ENCODE peak calls at places on chromosomes 4 and X, in five cellular contexts. One of them, this sample, is unnamed.

GRCh38 chr4:137755033-137755471 is 222.8 kb upstream of the PCDH18 start:
- DNase-seq in HepG2: no peak
- DNase-seq in tibial nerve: no peak
- DNase-seq in Peyer's patch: no peak
- DNase-seq in ovary: no peak
- DNase-seq in this sample: no peak

GRCh38 chr4:128553665-128554515 is 255.6 kb upstream of the JADE1 start:
- DNase-seq in ovary: no peak
- DNase-seq in tibial nerve: no peak
- DNase-seq in Peyer's patch: no peak
- DNase-seq in HepG2: no peak
- DNase-seq in this sample: no peak

GRCh38 chr4:4853371-4853823 is 6.1 kb upstream of the MSX1 start:
- DNase-seq in HepG2: no peak
- DNase-seq in ovary: no peak
- DNase-seq in Peyer's patch: no peak
- DNase-seq in tibial nerve: no peak
- DNase-seq in this sample: no peak

GRCh38 chr4:113575391-113575790 is 186.1 kb downstream of the CAMK2D start:
- DNase-seq in tibial nerve: no peak
- DNase-seq in ovary: no peak
- DNase-seq in Peyer's patch: no peak
- DNase-seq in HepG2: no peak
- DNase-seq in this sample: no peak

GRCh38 chr4:72084587-72085011 is 52.8 kb downstream of the NPFFR2 start:
- DNase-seq in HepG2: no peak
- DNase-seq in Peyer's patch: no peak
- DNase-seq in tibial nerve: no peak
- DNase-seq in ovary: no peak
- DNase-seq in this sample: no peak

GRCh38 chrX:51802917-51803688 is 59.9 kb downstream of the GSPT2 start:
- DNase-seq in HepG2: peak; percentile 1
- DNase-seq in tibial nerve: no peak
- DNase-seq in ovary: peak; percentile 46
- DNase-seq in Peyer's patch: peak; percentile 65
- DNase-seq in this sample: peak; percentile 53

GRCh38 chr4:845233-845835 is 19.4 kb upstream of the CPLX1 start:
- DNase-seq in HepG2: no peak
- DNase-seq in tibial nerve: no peak
- DNase-seq in ovary: no peak
- DNase-seq in Peyer's patch: no peak
- DNase-seq in this sample: no peak

GRCh38 chr4:180527993-180528392 is 1715.2 kb upstream of the TENM3 start:
- DNase-seq in ovary: no peak
- DNase-seq in tibial nerve: no peak
- DNase-seq in Peyer's patch: no peak
- DNase-seq in HepG2: no peak
- DNase-seq in this sample: no peak

GRCh38 chrX:45758738-45759397 is 558.2 kb upstream of the DIPK2B start:
- DNase-seq in Peyer's patch: peak; percentile 59
- DNase-seq in HepG2: no peak
- DNase-seq in tibial nerve: no peak
- DNase-seq in ovary: no peak
- DNase-seq in this sample: no peak

GRCh38 chr4:27005512-27006246 is 145.0 kb downstream of the STIM2 start:
- DNase-seq in Peyer's patch: no peak
- DNase-seq in tibial nerve: no peak
- DNase-seq in ovary: no peak
- DNase-seq in HepG2: no peak
- DNase-seq in this sample: no peak

GRCh38 chr4:139144161-139144859 is 32.7 kb downstream of the ELF2 start:
- DNase-seq in ovary: peak; percentile 40
- DNase-seq in tibial nerve: peak; percentile 27
- DNase-seq in Peyer's patch: no peak
- DNase-seq in HepG2: no peak
- DNase-seq in this sample: peak; percentile 67

GRCh38 chrX:52574416-52575275 is 57.8 kb upstream of the XAGE1B start:
- DNase-seq in tibial nerve: no peak
- DNase-seq in Peyer's patch: no peak
- DNase-seq in ovary: no peak
- DNase-seq in HepG2: peak; percentile 39
- DNase-seq in this sample: no peak

GRCh38 chrX:47540754-47541538 is 20.1 kb upstream of the ARAF start:
- DNase-seq in Peyer's patch: no peak
- DNase-seq in HepG2: peak; percentile 81
- DNase-seq in ovary: peak; percentile 72
- DNase-seq in tibial nerve: peak; percentile 48
- DNase-seq in this sample: peak; percentile 80

GRCh38 chr4:4969298-4969697 is 50.0 kb downstream of the CYTL1 start:
- DNase-seq in ovary: no peak
- DNase-seq in HepG2: no peak
- DNase-seq in Peyer's patch: no peak
- DNase-seq in tibial nerve: peak; percentile 54
- DNase-seq in this sample: no peak

GRCh38 chr4:163048447-163048846 is 118.2 kb downstream of the NAF1 start:
- DNase-seq in Peyer's patch: no peak
- DNase-seq in tibial nerve: no peak
- DNase-seq in HepG2: peak; percentile 21
- DNase-seq in ovary: no peak
- DNase-seq in this sample: no peak

GRCh38 chr4:14221176-14221575 is 593.7 kb upstream of the BOD1L1 start:
- DNase-seq in HepG2: no peak
- DNase-seq in tibial nerve: no peak
- DNase-seq in ovary: no peak
- DNase-seq in Peyer's patch: no peak
- DNase-seq in this sample: no peak

GRCh38 chrX:117957128-117957527 is 159.5 kb downstream of the KLHL13 start:
- DNase-seq in tibial nerve: no peak
- DNase-seq in HepG2: no peak
- DNase-seq in Peyer's patch: no peak
- DNase-seq in ovary: no peak
- DNase-seq in this sample: no peak

GRCh38 chrX:65300104-65300809 is 234.3 kb downstream of the LAS1L start:
- DNase-seq in tibial nerve: no peak
- DNase-seq in HepG2: peak; percentile 0
- DNase-seq in ovary: no peak
- DNase-seq in Peyer's patch: no peak
- DNase-seq in this sample: no peak

GRCh38 chr4:108700358-108700757 is 50.0 kb downstream of the OSTC start:
- DNase-seq in Peyer's patch: no peak
- DNase-seq in HepG2: no peak
- DNase-seq in ovary: no peak
- DNase-seq in tibial nerve: no peak
- DNase-seq in this sample: no peak

GRCh38 chr4:128249787-128250668 is 37.6 kb downstream of the PGRMC2 start:
- DNase-seq in tibial nerve: no peak
- DNase-seq in Peyer's patch: no peak
- DNase-seq in HepG2: no peak
- DNase-seq in ovary: no peak
- DNase-seq in this sample: no peak

GRCh38 chrX:129522184-129523059 is 868 bp downstream of the SMARCA1 start:
- DNase-seq in Peyer's patch: no peak
- DNase-seq in ovary: peak; percentile 75
- DNase-seq in HepG2: peak; percentile 64
- DNase-seq in tibial nerve: peak; percentile 24
- DNase-seq in this sample: peak; percentile 41

GRCh38 chr4:64250488-64250887 is 158.8 kb downstream of the TECRL start:
- DNase-seq in ovary: no peak
- DNase-seq in tibial nerve: no peak
- DNase-seq in HepG2: no peak
- DNase-seq in Peyer's patch: no peak
- DNase-seq in this sample: no peak

GRCh38 chr4:25861951-25862410 is 807 bp downstream of the SEL1L3 start:
- DNase-seq in ovary: peak; percentile 39
- DNase-seq in Peyer's patch: peak; percentile 50
- DNase-seq in tibial nerve: no peak
- DNase-seq in HepG2: no peak
- DNase-seq in this sample: no peak

GRCh38 chrX:66012094-66012534 is 27.8 kb downstream of the VSIG4 start:
- DNase-seq in HepG2: no peak
- DNase-seq in ovary: no peak
- DNase-seq in tibial nerve: no peak
- DNase-seq in Peyer's patch: peak; percentile 47
- DNase-seq in this sample: no peak

GRCh38 chr4:168600796-168601583 is 104.1 kb downstream of the PALLD start:
- DNase-seq in Peyer's patch: no peak
- DNase-seq in HepG2: no peak
- DNase-seq in ovary: no peak
- DNase-seq in tibial nerve: no peak
- DNase-seq in this sample: no peak

GRCh38 chr4:111362891-111363290 is 740.0 kb upstream of the PITX2 start:
- DNase-seq in HepG2: no peak
- DNase-seq in ovary: no peak
- DNase-seq in tibial nerve: peak; percentile 41
- DNase-seq in Peyer's patch: no peak
- DNase-seq in this sample: peak; percentile 28

GRCh38 chr4:2251073-2251794 is 9.3 kb upstream of the HAUS3 start:
- DNase-seq in ovary: no peak
- DNase-seq in HepG2: no peak
- DNase-seq in tibial nerve: peak; percentile 8
- DNase-seq in Peyer's patch: peak; percentile 6
- DNase-seq in this sample: no peak

GRCh38 chrX:68462653-68463052 is 29.4 kb upstream of the OPHN1 start:
- DNase-seq in Peyer's patch: no peak
- DNase-seq in tibial nerve: no peak
- DNase-seq in HepG2: no peak
- DNase-seq in ovary: no peak
- DNase-seq in this sample: no peak

GRCh38 chrX:130413415-130413814 is 11.6 kb downstream of the RBMX2 start:
- DNase-seq in Peyer's patch: no peak
- DNase-seq in tibial nerve: no peak
- DNase-seq in HepG2: no peak
- DNase-seq in ovary: no peak
- DNase-seq in this sample: no peak

GRCh38 chr4:186604124-186604627 is 48.8 kb upstream of the MTNR1A start:
- DNase-seq in tibial nerve: no peak
- DNase-seq in Peyer's patch: no peak
- DNase-seq in ovary: no peak
- DNase-seq in HepG2: peak; percentile 59
- DNase-seq in this sample: no peak

GRCh38 chr4:11487876-11488545 is 59.3 kb upstream of the HS3ST1 start:
- DNase-seq in ovary: no peak
- DNase-seq in Peyer's patch: no peak
- DNase-seq in tibial nerve: no peak
- DNase-seq in HepG2: no peak
- DNase-seq in this sample: no peak

GRCh38 chr4:151436093-151436518 is 27.1 kb downstream of the FHIP1A start:
- DNase-seq in Peyer's patch: no peak
- DNase-seq in HepG2: no peak
- DNase-seq in ovary: no peak
- DNase-seq in tibial nerve: no peak
- DNase-seq in this sample: no peak

GRCh38 chr4:38170380-38170779 is 210.2 kb downstream of the PTTG2 start:
- DNase-seq in ovary: no peak
- DNase-seq in tibial nerve: no peak
- DNase-seq in Peyer's patch: no peak
- DNase-seq in HepG2: peak; percentile 43
- DNase-seq in this sample: no peak

GRCh38 chrX:68719181-68719903 is 71.9 kb downstream of the STARD8 start:
- DNase-seq in ovary: no peak
- DNase-seq in tibial nerve: no peak
- DNase-seq in Peyer's patch: no peak
- DNase-seq in HepG2: no peak
- DNase-seq in this sample: no peak

GRCh38 chr4:8534129-8534528 is 46.1 kb upstream of the GPR78 start:
- DNase-seq in Peyer's patch: no peak
- DNase-seq in HepG2: no peak
- DNase-seq in ovary: peak; percentile 33
- DNase-seq in tibial nerve: no peak
- DNase-seq in this sample: no peak

GRCh38 chr4:98851806-98852205 is 77.1 kb downstream of the EIF4E start:
- DNase-seq in Peyer's patch: no peak
- DNase-seq in ovary: no peak
- DNase-seq in HepG2: no peak
- DNase-seq in tibial nerve: no peak
- DNase-seq in this sample: no peak

GRCh38 chr4:61041527-61041926 is 158.6 kb upstream of the ADGRL3 start:
- DNase-seq in Peyer's patch: no peak
- DNase-seq in HepG2: no peak
- DNase-seq in tibial nerve: no peak
- DNase-seq in ovary: no peak
- DNase-seq in this sample: no peak
- TF ChIP-seq POLR2A in Peyer's patch: no peak
- TF ChIP-seq POLR2A in HepG2: no peak
- TF ChIP-seq POLR2A in tibial nerve: no peak
- TF ChIP-seq POLR2A in ovary: no peak
- TF ChIP-seq POLR2A in this sample: no peak

GRCh38 chrX:107744868-107745267 is 30.7 kb downstream of the TSC22D3 start:
- DNase-seq in tibial nerve: no peak
- DNase-seq in ovary: no peak
- DNase-seq in Peyer's patch: no peak
- DNase-seq in HepG2: no peak
- DNase-seq in this sample: no peak
- H3K27me3 ChIP-seq in tibial nerve: peaks cover 10% of the 10 kb centered on the region
- H3K27me3 ChIP-seq in ovary: no peaks in the 10 kb centered on the region
- H3K27me3 ChIP-seq in Peyer's patch: no peaks in the 10 kb centered on the region
- H3K27me3 ChIP-seq in HepG2: no peaks in the 10 kb centered on the region
- H3K27me3 ChIP-seq in this sample: peaks cover 19% of the 10 kb centered on the region

GRCh38 chrX:139902559-139902958 is 30.3 kb downstream of the ATP11C start:
- DNase-seq in ovary: no peak
- DNase-seq in tibial nerve: no peak
- DNase-seq in Peyer's patch: no peak
- DNase-seq in HepG2: no peak
- DNase-seq in this sample: no peak

GRCh38 chrX:139903229-139903628 is 29.6 kb downstream of the ATP11C start:
- DNase-seq in Peyer's patch: no peak
- DNase-seq in tibial nerve: no peak
- DNase-seq in ovary: no peak
- DNase-seq in HepG2: no peak
- DNase-seq in this sample: no peak

GRCh38 chrX:139907078-139907477 is 25.8 kb downstream of the ATP11C start:
- DNase-seq in HepG2: no peak
- DNase-seq in tibial nerve: no peak
- DNase-seq in Peyer's patch: no peak
- DNase-seq in ovary: no peak
- DNase-seq in this sample: no peak

GRCh38 chrX:139905743-139906142 is 27.1 kb downstream of the ATP11C start:
- DNase-seq in Peyer's patch: no peak
- DNase-seq in tibial nerve: no peak
- DNase-seq in ovary: no peak
- DNase-seq in HepG2: no peak
- DNase-seq in this sample: no peak

GRCh38 chrX:139905041-139905440 is 27.8 kb downstream of the ATP11C start:
- DNase-seq in Peyer's patch: no peak
- DNase-seq in HepG2: no peak
- DNase-seq in ovary: no peak
- DNase-seq in tibial nerve: no peak
- DNase-seq in this sample: no peak
- TF ChIP-seq POLR2A in Peyer's patch: no peak
- TF ChIP-seq POLR2A in HepG2: no peak
- TF ChIP-seq POLR2A in ovary: no peak
- TF ChIP-seq POLR2A in tibial nerve: no peak
- TF ChIP-seq POLR2A in this sample: no peak

GRCh38 chr4:73936969-73937368 is 44.9 kb downstream of the PF4 start:
- DNase-seq in HepG2: no peak
- DNase-seq in tibial nerve: no peak
- DNase-seq in Peyer's patch: no peak
- DNase-seq in ovary: no peak
- DNase-seq in this sample: no peak
- H3K27me3 ChIP-seq in HepG2: no peaks in the 10 kb centered on the region
- H3K27me3 ChIP-seq in tibial nerve: peaks cover 3% of the 10 kb centered on the region
- H3K27me3 ChIP-seq in Peyer's patch: no peaks in the 10 kb centered on the region
- H3K27me3 ChIP-seq in ovary: no peaks in the 10 kb centered on the region
- H3K27me3 ChIP-seq in this sample: peaks cover 18% of the 10 kb centered on the region

This sample was measured in heart left ventricle.